ENCODE peak calls at places on chromosomes 3 and 15, in five cellular contexts. R, J, P, W and Z are unnamed samples.
A peak's percentile ranks its signal among the peaks of the same experiment; 100 is the strongest.

GRCh38 chr3:77562089-77562488 is 522.2 kb downstream of the ROBO2 start:
- DNase-seq in R (no peak), J (no peak), P (no peak), W (no peak), Z (no peak)

GRCh38 chr3:127053979-127054378 is 71.1 kb downstream of the PLXNA1 start:
- DNase-seq in R (no peak), J (no peak), P (no peak), W (no peak), Z (no peak)

GRCh38 chr3:9776896-9777694 is 7.3 kb upstream of the CAMK1 start:
- DNase-seq in R (no peak), J (no peak), P (no peak), W (no peak), Z (no peak)

GRCh38 chr3:141486416-141486734 is 452 bp upstream of the RASA2 start:
- DNase-seq in R (no peak), J (no peak), P (no peak), W (peak; percentile 80), Z (no peak)

GRCh38 chr3:25071846-25072245 is 356.2 kb upstream of the RARB start:
- DNase-seq in R (no peak), J (no peak), P (no peak), W (no peak), Z (no peak)

GRCh38 chr3:141065841-141066592 is 14.9 kb downstream of the SPSB4 start:
- DNase-seq in R (no peak), J (no peak), P (peak; percentile 30), W (no peak), Z (no peak)

GRCh38 chr3:146283796-146284485 is 33.0 kb upstream of the PLSCR4 start:
- DNase-seq in R (no peak), J (no peak), P (peak; percentile 54), W (no peak), Z (no peak)

GRCh38 chr3:186949281-186949982 is 19.1 kb downstream of the ST6GAL1 start:
- DNase-seq in R (no peak), J (no peak), P (no peak), W (peak; percentile 71), Z (no peak)

GRCh38 chr15:71115567-71116351 is 488 bp downstream of the THSD4 start:
- DNase-seq in R (peak; percentile 75), J (peak; percentile 65), P (peak; percentile 63), W (no peak), Z (no peak)

GRCh38 chr15:89360294-89360971 is 25.8 kb upstream of the POLG start:
- DNase-seq in R (peak; percentile 81), J (no peak), P (no peak), W (no peak), Z (no peak)

GRCh38 chr15:89654847-89655805 is at the start of gene KIF7:
- DNase-seq in R (peak; percentile 91), J (peak; percentile 74), P (peak; percentile 34), W (peak; percentile 23), Z (no peak)

GRCh38 chr15:84112025-84112424 is 123.5 kb upstream of the GOLGA6L4 start:
- DNase-seq in R (no peak), J (no peak), P (no peak), W (peak; percentile 50), Z (no peak)

GRCh38 chr3:129007792-129008191 is 6.7 kb downstream of the EFCC1 start:
- DNase-seq in R (no peak), J (no peak), P (no peak), W (no peak), Z (no peak)

GRCh38 chr15:83170474-83171165 is 37.0 kb downstream of the HDGFL3 start:
- DNase-seq in R (no peak), J (no peak), P (no peak), W (no peak), Z (no peak)

GRCh38 chr3:195105389-195105788 is 165.6 kb downstream of the XXYLT1 start:
- DNase-seq in R (no peak), J (no peak), P (no peak), W (no peak), Z (no peak)

DNA sequence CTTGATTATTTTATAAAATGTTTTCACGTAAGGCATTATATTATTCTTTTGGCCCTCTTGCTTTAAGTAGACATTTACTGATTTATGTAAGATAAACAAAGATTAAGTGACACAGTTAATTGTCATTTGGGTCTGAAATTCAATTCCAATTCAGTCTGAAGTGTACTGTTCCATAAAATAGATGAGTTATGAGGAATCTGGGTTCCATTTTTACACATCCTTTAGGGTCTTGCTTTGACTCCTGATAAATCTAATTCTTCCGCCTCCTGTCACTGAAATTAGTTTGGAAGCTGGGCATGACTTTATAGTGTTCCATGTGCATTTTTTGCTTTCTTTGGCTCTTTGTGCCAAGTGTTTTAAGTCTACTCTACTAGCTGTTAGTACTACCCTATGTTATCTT is 14.1 kb downstream of the ARL8B start:
- DNase-seq in R (no peak), J (no peak), P (no peak), W (no peak), Z (no peak)
- H3K4me1 ChIP-seq in R (no peaks in the 10 kb centered on the region), J (peaks cover 12% of the 10 kb centered on the region), P (peaks cover 33% of the 10 kb centered on the region), W (peaks cover 46% of the 10 kb centered on the region), Z (peaks cover 10% of the 10 kb centered on the region)

DNA sequence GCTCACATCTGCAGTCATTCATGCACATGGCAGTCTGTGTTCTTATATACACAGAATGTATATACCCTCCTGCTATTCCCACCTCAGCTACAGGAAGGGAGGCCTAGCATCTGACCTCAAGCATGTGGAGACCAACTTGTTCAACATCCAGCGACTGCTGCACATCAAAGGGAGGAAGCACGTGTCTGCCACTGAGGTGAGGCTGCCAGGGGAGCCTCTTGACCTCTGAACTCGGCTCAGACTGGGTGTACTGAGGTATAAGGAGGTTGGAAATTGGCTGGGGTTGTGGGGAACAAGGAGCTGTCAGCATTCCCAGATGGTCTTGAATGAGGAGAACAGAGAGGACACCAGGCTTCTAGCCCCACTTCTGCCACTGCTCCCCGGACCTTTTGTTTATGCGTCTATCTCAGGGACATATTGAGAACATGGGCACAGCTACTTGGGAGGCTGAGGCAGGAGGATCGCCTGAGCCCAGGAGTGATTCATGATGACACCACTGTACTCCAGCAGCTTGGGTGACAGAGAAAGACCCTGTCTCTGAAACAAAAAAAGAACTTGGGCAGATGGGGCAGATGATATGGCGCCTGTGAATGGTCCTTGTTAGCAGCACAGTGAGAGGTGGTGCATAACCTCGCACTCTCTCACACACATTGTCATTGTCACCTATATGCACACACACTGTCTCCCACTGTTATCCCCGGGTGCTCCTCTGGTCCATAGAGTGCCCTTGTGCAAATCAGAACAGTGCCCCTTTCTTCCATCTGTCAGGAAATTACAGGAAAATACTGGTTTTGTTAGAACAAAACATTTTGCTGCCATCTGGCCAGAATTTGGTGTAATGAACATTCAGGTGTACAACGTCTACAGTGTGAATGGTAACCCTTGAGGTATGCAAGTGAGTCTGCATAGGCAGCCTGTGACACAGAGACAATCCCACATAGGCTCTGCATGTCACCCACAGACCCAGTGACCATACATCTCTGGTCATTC is 5.4 kb downstream of the VILL start:
- DNase-seq in R (no peak), J (peak; percentile 23), P (no peak), W (no peak), Z (no peak)
- H3K4me1 ChIP-seq in R (no peaks in the 10 kb centered on the region), J (peaks cover 12% of the 10 kb centered on the region), P (peaks cover 25% of the 10 kb centered on the region), W (peaks cover 4% of the 10 kb centered on the region), Z (peaks cover 11% of the 10 kb centered on the region)

DNA sequence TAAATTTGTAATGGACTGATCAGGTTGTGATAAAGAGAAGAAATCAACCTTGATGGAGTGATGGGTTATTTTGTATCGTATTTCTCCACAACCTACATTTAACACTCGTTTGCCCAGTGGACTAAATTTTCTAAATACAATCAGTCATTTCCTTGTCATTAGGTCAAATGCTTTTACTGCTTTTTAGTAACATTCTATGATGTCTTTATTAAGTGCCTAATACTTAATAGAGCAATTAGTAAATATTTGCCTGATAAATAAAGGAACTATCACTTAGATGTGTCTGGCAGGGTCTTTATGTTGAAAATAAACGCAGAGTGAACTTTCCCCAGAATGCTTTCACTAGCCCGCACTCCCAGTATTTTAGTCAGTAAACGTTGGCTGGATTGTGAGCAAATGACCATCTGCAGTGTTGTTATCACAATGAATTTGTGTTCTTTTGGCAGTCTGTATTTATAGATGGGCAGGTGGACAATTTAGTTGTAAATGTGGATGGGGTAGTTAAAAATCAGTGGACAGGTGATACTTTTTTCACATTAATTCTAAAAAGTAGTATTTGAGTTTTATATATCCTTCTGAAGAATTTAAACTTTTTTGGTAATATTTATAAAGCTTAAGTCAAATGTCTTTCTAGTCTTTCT is 4.8 kb downstream of the USP3 start:
- DNase-seq in R (no peak), J (no peak), P (no peak), W (no peak), Z (no peak)
- H3K4me1 ChIP-seq in R (peaks cover 22% of the 10 kb centered on the region), J (peaks cover 26% of the 10 kb centered on the region), P (peaks cover 18% of the 10 kb centered on the region), W (peaks cover 38% of the 10 kb centered on the region), Z (peaks cover 29% of the 10 kb centered on the region)

GRCh38 chr3:48026098-48026497 is 9.9 kb upstream of the MAP4 start:
- DNase-seq in R (no peak), J (no peak), P (no peak), W (no peak), Z (no peak)
- H3K4me1 ChIP-seq in R (peaks cover 16% of the 10 kb centered on the region), J (peaks cover 4% of the 10 kb centered on the region), P (peaks cover 19% of the 10 kb centered on the region), W (peaks cover 20% of the 10 kb centered on the region), Z (no peaks in the 10 kb centered on the region)

GRCh38 chr3:38109580-38110313 is 27.2 kb downstream of the ACAA1 start:
- DNase-seq in R (no peak), J (no peak), P (no peak), W (no peak), Z (no peak)
- H3K4me1 ChIP-seq in R (no peaks in the 10 kb centered on the region), J (no peaks in the 10 kb centered on the region), P (no peaks in the 10 kb centered on the region), W (no peaks in the 10 kb centered on the region), Z (no peaks in the 10 kb centered on the region)

GRCh38 chr3:171281256-171281655 is 178.9 kb downstream of the TNIK start:
- DNase-seq in R (no peak), J (no peak), P (no peak), W (no peak), Z (no peak)
- H3K4me1 ChIP-seq in R (peaks cover 11% of the 10 kb centered on the region), J (peaks cover 17% of the 10 kb centered on the region), P (peaks cover 18% of the 10 kb centered on the region), W (no peaks in the 10 kb centered on the region), Z (peaks cover 24% of the 10 kb centered on the region)

GRCh38 chr15:90931737-90932659 is at the start of gene HDDC3:
- DNase-seq in R (peak; percentile 95), J (peak; percentile 89), P (peak; percentile 92), W (peak; percentile 87), Z (peak; percentile 87)

GRCh38 chr15:90934949-90935751 is at the start of gene UNC45A:
- DNase-seq in R (peak; percentile 96), J (peak; percentile 91), P (peak; percentile 95), W (peak; percentile 84), Z (peak; percentile 76)

GRCh38 chr15:90932660-90932991 is 277 bp upstream of the HDDC3 start:
- DNase-seq in R (no peak), J (no peak), P (no peak), W (no peak), Z (no peak)

GRCh38 chr15:90934256-90934948 is 683 bp upstream of the UNC45A start:
- DNase-seq in R (peak; percentile 92), J (peak; percentile 87), P (peak; percentile 89), W (peak; percentile 74), Z (peak; percentile 77)

DNA sequence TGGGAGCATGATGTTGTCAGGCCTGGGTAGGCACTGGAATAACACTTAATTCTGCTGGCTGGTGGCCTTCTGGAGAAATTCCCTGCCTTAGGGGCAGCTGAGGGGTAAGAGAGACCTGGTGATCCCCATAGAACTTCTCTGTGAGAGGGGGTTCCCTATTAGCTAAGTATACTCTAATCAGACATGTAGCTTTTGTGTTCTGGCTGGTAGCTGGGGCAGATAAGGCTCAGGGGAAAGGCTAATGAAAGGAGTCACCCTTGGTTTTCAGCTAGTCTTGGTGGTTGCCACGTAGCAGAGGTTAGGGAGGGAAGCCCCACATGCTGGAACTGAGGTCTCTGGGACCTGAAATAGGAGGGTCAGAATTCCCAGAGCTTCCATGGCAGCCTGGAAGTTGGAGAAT is 961 bp upstream of the HDDC3 start:
- DNase-seq in R (no peak), J (no peak), P (no peak), W (no peak), Z (no peak)
- H3K4me1 ChIP-seq in R (peaks cover 12% of the 10 kb centered on the region), J (peaks cover 38% of the 10 kb centered on the region), P (peaks cover 41% of the 10 kb centered on the region), W (peaks cover 3% of the 10 kb centered on the region), Z (peaks cover 53% of the 10 kb centered on the region)